ENCODE peak calls at places on chromosome 3, in seven cellular contexts. One of them, this sample, is unnamed.
A peak's percentile ranks its signal among the peaks of the same experiment; 100 is the strongest.

GRCh38 chr3:37030573-37030972 is 37.3 kb downstream of the MLH1 start:
- DNase-seq in NAMALWA: no peak
- DNase-seq in HTR-8/SVneo: no peak
- DNase-seq in GM04504: no peak
- DNase-seq in stimulated activated CD8-positive, alpha-beta memory T cell treated with anti-CD3 and anti-CD28 coated beads, Interleukin-4, amount 100 ng/mL, for 4 hours: no peak
- DNase-seq in AML-193: no peak
- DNase-seq in COR-L47: no peak
- DNase-seq in this sample: no peak

GRCh38 chr3:11954312-11954934 is 49.8 kb upstream of the SYN2 start:
- DNase-seq in NAMALWA: no peak
- DNase-seq in HTR-8/SVneo: no peak
- DNase-seq in GM04504: no peak
- DNase-seq in stimulated activated CD8-positive, alpha-beta memory T cell treated with anti-CD3 and anti-CD28 coated beads, Interleukin-4, amount 100 ng/mL, for 4 hours: no peak
- DNase-seq in AML-193: no peak
- DNase-seq in COR-L47: peak; percentile 49
- DNase-seq in this sample: no peak

GRCh38 chr3:72618739-72619138 is 229.5 kb downstream of the SHQ1 start:
- DNase-seq in NAMALWA: no peak
- DNase-seq in HTR-8/SVneo: no peak
- DNase-seq in GM04504: no peak
- DNase-seq in stimulated activated CD8-positive, alpha-beta memory T cell treated with anti-CD3 and anti-CD28 coated beads, Interleukin-4, amount 100 ng/mL, for 4 hours: no peak
- DNase-seq in AML-193: no peak
- DNase-seq in COR-L47: no peak
- DNase-seq in this sample: no peak

GRCh38 chr3:112682361-112682760 is 41.4 kb upstream of the CCDC80 start:
- DNase-seq in NAMALWA: no peak
- DNase-seq in HTR-8/SVneo: no peak
- DNase-seq in GM04504: no peak
- DNase-seq in stimulated activated CD8-positive, alpha-beta memory T cell treated with anti-CD3 and anti-CD28 coated beads, Interleukin-4, amount 100 ng/mL, for 4 hours: no peak
- DNase-seq in AML-193: no peak
- DNase-seq in COR-L47: no peak
- DNase-seq in this sample: no peak

GRCh38 chr3:185988816-185989175 is 51.0 kb upstream of the TRA2B start:
- DNase-seq in NAMALWA: no peak
- DNase-seq in HTR-8/SVneo: no peak
- DNase-seq in GM04504: no peak
- DNase-seq in stimulated activated CD8-positive, alpha-beta memory T cell treated with anti-CD3 and anti-CD28 coated beads, Interleukin-4, amount 100 ng/mL, for 4 hours: no peak
- DNase-seq in AML-193: no peak
- DNase-seq in COR-L47: no peak
- DNase-seq in this sample: no peak

GRCh38 chr3:12471228-12471627 is 13.1 kb upstream of the TSEN2 start:
- DNase-seq in NAMALWA: no peak
- DNase-seq in HTR-8/SVneo: peak; percentile 47
- DNase-seq in GM04504: no peak
- DNase-seq in stimulated activated CD8-positive, alpha-beta memory T cell treated with anti-CD3 and anti-CD28 coated beads, Interleukin-4, amount 100 ng/mL, for 4 hours: peak; percentile 4
- DNase-seq in AML-193: no peak
- DNase-seq in COR-L47: no peak
- DNase-seq in this sample: no peak

GRCh38 chr3:99962703-99963102 is 145.0 kb downstream of the CMSS1 start:
- DNase-seq in NAMALWA: no peak
- DNase-seq in HTR-8/SVneo: no peak
- DNase-seq in GM04504: peak; percentile 42
- DNase-seq in stimulated activated CD8-positive, alpha-beta memory T cell treated with anti-CD3 and anti-CD28 coated beads, Interleukin-4, amount 100 ng/mL, for 4 hours: no peak
- DNase-seq in AML-193: no peak
- DNase-seq in COR-L47: no peak
- DNase-seq in this sample: no peak

GRCh38 chr3:183817111-183817510 is 8.3 kb downstream of the MAP6D1 start:
- DNase-seq in NAMALWA: no peak
- DNase-seq in HTR-8/SVneo: no peak
- DNase-seq in GM04504: no peak
- DNase-seq in stimulated activated CD8-positive, alpha-beta memory T cell treated with anti-CD3 and anti-CD28 coated beads, Interleukin-4, amount 100 ng/mL, for 4 hours: no peak
- DNase-seq in AML-193: no peak
- DNase-seq in COR-L47: no peak
- DNase-seq in this sample: no peak

GRCh38 chr3:179801831-179802230 is 149.0 kb downstream of the USP13 start:
- DNase-seq in NAMALWA: no peak
- DNase-seq in HTR-8/SVneo: no peak
- DNase-seq in GM04504: no peak
- DNase-seq in stimulated activated CD8-positive, alpha-beta memory T cell treated with anti-CD3 and anti-CD28 coated beads, Interleukin-4, amount 100 ng/mL, for 4 hours: no peak
- DNase-seq in AML-193: no peak
- DNase-seq in COR-L47: no peak
- DNase-seq in this sample: no peak

GRCh38 chr3:94862703-94863102 is 799.8 kb downstream of the NSUN3 start:
- DNase-seq in NAMALWA: peak; percentile 44
- DNase-seq in HTR-8/SVneo: peak; percentile 2
- DNase-seq in GM04504: no peak
- DNase-seq in stimulated activated CD8-positive, alpha-beta memory T cell treated with anti-CD3 and anti-CD28 coated beads, Interleukin-4, amount 100 ng/mL, for 4 hours: no peak
- DNase-seq in AML-193: peak; percentile 5
- DNase-seq in COR-L47: no peak
- DNase-seq in this sample: no peak

GRCh38 chr3:135017494-135017893 is 222.4 kb downstream of the EPHB1 start:
- DNase-seq in NAMALWA: no peak
- DNase-seq in HTR-8/SVneo: no peak
- DNase-seq in GM04504: no peak
- DNase-seq in stimulated activated CD8-positive, alpha-beta memory T cell treated with anti-CD3 and anti-CD28 coated beads, Interleukin-4, amount 100 ng/mL, for 4 hours: no peak
- DNase-seq in AML-193: no peak
- DNase-seq in COR-L47: peak; percentile 57
- DNase-seq in this sample: no peak

GRCh38 chr3:122893754-122894668 is 99.1 kb downstream of the SLC49A4 start:
- DNase-seq in NAMALWA: no peak
- DNase-seq in HTR-8/SVneo: no peak
- DNase-seq in GM04504: peak; percentile 31
- DNase-seq in stimulated activated CD8-positive, alpha-beta memory T cell treated with anti-CD3 and anti-CD28 coated beads, Interleukin-4, amount 100 ng/mL, for 4 hours: no peak
- DNase-seq in AML-193: no peak
- DNase-seq in COR-L47: no peak
- DNase-seq in this sample: no peak

GRCh38 chr3:132974086-132974485 is 64.1 kb upstream of the TMEM108 start:
- DNase-seq in NAMALWA: no peak
- DNase-seq in HTR-8/SVneo: no peak
- DNase-seq in GM04504: no peak
- DNase-seq in stimulated activated CD8-positive, alpha-beta memory T cell treated with anti-CD3 and anti-CD28 coated beads, Interleukin-4, amount 100 ng/mL, for 4 hours: no peak
- DNase-seq in AML-193: no peak
- DNase-seq in COR-L47: no peak
- DNase-seq in this sample: no peak

GRCh38 chr3:94694001-94694400 is 631.1 kb downstream of the NSUN3 start:
- DNase-seq in NAMALWA: no peak
- DNase-seq in HTR-8/SVneo: no peak
- DNase-seq in GM04504: no peak
- DNase-seq in stimulated activated CD8-positive, alpha-beta memory T cell treated with anti-CD3 and anti-CD28 coated beads, Interleukin-4, amount 100 ng/mL, for 4 hours: no peak
- DNase-seq in AML-193: no peak
- DNase-seq in COR-L47: no peak
- DNase-seq in this sample: no peak

GRCh38 chr3:56251343-56251945 is 216.8 kb downstream of the ERC2 start:
- DNase-seq in NAMALWA: peak; percentile 48
- DNase-seq in HTR-8/SVneo: peak; percentile 55
- DNase-seq in GM04504: peak; percentile 35
- DNase-seq in stimulated activated CD8-positive, alpha-beta memory T cell treated with anti-CD3 and anti-CD28 coated beads, Interleukin-4, amount 100 ng/mL, for 4 hours: no peak
- DNase-seq in AML-193: peak; percentile 75
- DNase-seq in COR-L47: peak; percentile 10
- DNase-seq in this sample: peak; percentile 11

GRCh38 chr3:59189561-59190338 is 139.9 kb upstream of the CFAP20DC start:
- DNase-seq in NAMALWA: no peak
- DNase-seq in HTR-8/SVneo: no peak
- DNase-seq in GM04504: no peak
- DNase-seq in stimulated activated CD8-positive, alpha-beta memory T cell treated with anti-CD3 and anti-CD28 coated beads, Interleukin-4, amount 100 ng/mL, for 4 hours: no peak
- DNase-seq in AML-193: no peak
- DNase-seq in COR-L47: no peak
- DNase-seq in this sample: no peak

GRCh38 chr3:133428552-133428951 is 28.7 kb downstream of the BFSP2 start:
- DNase-seq in NAMALWA: no peak
- DNase-seq in HTR-8/SVneo: no peak
- DNase-seq in GM04504: no peak
- DNase-seq in stimulated activated CD8-positive, alpha-beta memory T cell treated with anti-CD3 and anti-CD28 coated beads, Interleukin-4, amount 100 ng/mL, for 4 hours: no peak
- DNase-seq in AML-193: no peak
- DNase-seq in COR-L47: no peak
- DNase-seq in this sample: no peak

This sample was measured in NCI-H1694 treated with DMSO at 0.1 percent for 48 hours.